ENCODE peak calls at places on chromosomes 6 and 20, in six cellular contexts. W is IMR-90, G is H1, B is neuronal stem cell, O is H9, J is trophoblast cell. V is an unnamed sample.

GRCh38 chr6:138654715-138655634 is 118.6 kb upstream of the CCDC28A start:
- DNase-seq in W (peak), G (no peak), B (no peak), O (no peak), J (no peak), V (peak)

GRCh38 chr20:62637110-62637509 is 5.2 kb upstream of the SLCO4A1 start:
- DNase-seq in W (no peak), G (no peak), B (no peak), O (no peak), J (peak), V (no peak)

GRCh38 chr6:73803562-73804221 is 107.7 kb downstream of the CD109 start:
- DNase-seq in W (peak), G (peak), B (peak), O (peak), J (peak), V (peak)

GRCh38 chr6:111536888-111537287 is 53.9 kb upstream of the REV3L start:
- DNase-seq in W (no peak), G (no peak), B (no peak), O (no peak), J (no peak), V (no peak)

GRCh38 chr6:130602151-130602770 is 224.9 kb upstream of the SMLR1 start:
- DNase-seq in W (peak), G (no peak), B (no peak), O (no peak), J (peak), V (peak)

GRCh38 chr20:46040902-46041535 is 12.0 kb downstream of the SLC12A5 start:
- DNase-seq in W (peak), G (peak), B (peak), O (peak), J (peak), V (peak)

GRCh38 chr6:90936286-90936685 is 349.4 kb upstream of the MAP3K7 start:
- DNase-seq in W (no peak), G (no peak), B (no peak), O (no peak), J (peak), V (no peak)

GRCh38 chr6:161443868-161444267 is 170.0 kb upstream of the AGPAT4 start:
- DNase-seq in W (no peak), G (peak), B (no peak), O (peak), J (no peak), V (no peak)

GRCh38 chr6:156980515-156980914 is 203.3 kb downstream of the ARID1B start:
- DNase-seq in W (no peak), G (no peak), B (no peak), O (peak), J (peak), V (no peak)

GRCh38 chr20:57656252-57656820 is 36.1 kb upstream of the ZBP1 start:
- DNase-seq in W (no peak), G (peak), B (no peak), O (peak), J (no peak), V (no peak)

GRCh38 chr6:25122001-25122400 is 157.2 kb upstream of the CARMIL1 start:
- DNase-seq in W (peak), G (no peak), B (no peak), O (no peak), J (peak), V (peak)

GRCh38 chr20:39050555-39050902 is 88.4 kb downstream of the DHX35 start:
- DNase-seq in W (no peak), G (no peak), B (no peak), O (no peak), J (no peak), V (no peak)

GRCh38 chr6:167238169-167238693 is 52.9 kb upstream of the UNC93A start:
- DNase-seq in W (no peak), G (no peak), B (no peak), O (peak), J (no peak), V (no peak)

GRCh38 chr20:52054123-52054522 is 137.5 kb downstream of the ZFP64 start:
- DNase-seq in W (no peak), G (no peak), B (no peak), O (no peak), J (no peak), V (no peak)

GRCh38 chr6:29763491-29764289 is 40.5 kb downstream of the HLA-F start:
- DNase-seq in W (peak), G (no peak), B (no peak), O (no peak), J (no peak), V (no peak)

DNA sequence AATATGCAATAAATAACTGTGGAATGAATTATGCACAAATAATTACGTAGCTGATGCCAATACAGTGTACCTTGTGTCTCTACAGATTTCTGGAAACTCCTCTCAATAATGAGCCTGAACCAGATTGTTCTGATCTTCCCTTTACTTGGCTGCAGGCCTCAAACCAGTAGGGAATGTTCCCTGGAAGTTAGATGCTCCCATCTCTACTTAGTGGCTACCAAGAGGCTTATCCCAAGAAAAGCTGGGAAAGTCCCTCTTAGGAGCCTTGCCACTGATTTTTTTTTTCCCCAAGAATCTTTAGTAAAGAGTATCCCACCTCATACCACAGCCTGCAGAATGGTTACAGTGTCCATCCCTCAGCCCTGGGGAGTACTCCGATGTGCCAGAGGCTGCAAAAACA is 702.1 kb downstream of the RFPL4B start:
- DNase-seq in W (peak), G (no peak), B (no peak), O (no peak), J (no peak), V (no peak)
- H4K91ac ChIP-seq in W (peak), G (no peak), B (no peak), O (no peak), J (peak), V (no peak)

GRCh38 chr20:41232971-41233926 is 84.3 kb downstream of the ZHX3 start:
- DNase-seq in W (peak), G (no peak), B (no peak), O (no peak), J (peak), V (peak)

GRCh38 chr20:41231136-41231535 is 86.4 kb downstream of the ZHX3 start:
- DNase-seq in W (no peak), G (no peak), B (no peak), O (no peak), J (no peak), V (no peak)

GRCh38 chr20:41233976-41234514 is 83.5 kb downstream of the ZHX3 start:
- DNase-seq in W (no peak), G (no peak), B (no peak), O (no peak), J (peak), V (no peak)

GRCh38 chr20:41230136-41230535 is 87.4 kb downstream of the ZHX3 start:
- DNase-seq in W (no peak), G (no peak), B (no peak), O (no peak), J (no peak), V (no peak)

GRCh38 chr20:41231850-41232249 is 85.7 kb downstream of the ZHX3 start:
- DNase-seq in W (no peak), G (no peak), B (no peak), O (no peak), J (no peak), V (no peak)
- H3K27ac ChIP-seq in W (no peak), G (no peak), B (no peak), O (no peak), J (no peak), V (peak)

GRCh38 chr20:32762754-32763201 is 593 bp downstream of the DNMT3B start:
- DNase-seq in W (no peak), G (no peak), B (no peak), O (no peak), J (peak), V (peak)

GRCh38 chr20:32763202-32763999 is 1.2 kb downstream of the DNMT3B start:
- DNase-seq in W (no peak), G (no peak), B (no peak), O (no peak), J (peak), V (no peak)

GRCh38 chr20:32761417-32761830 is 761 bp upstream of the DNMT3B start:
- DNase-seq in W (no peak), G (no peak), B (no peak), O (no peak), J (no peak), V (no peak)

GRCh38 chr20:32761831-32762753 is at the start of gene DNMT3B:
- DNase-seq in W (peak), G (peak), B (peak), O (peak), J (peak), V (peak)

DNA sequence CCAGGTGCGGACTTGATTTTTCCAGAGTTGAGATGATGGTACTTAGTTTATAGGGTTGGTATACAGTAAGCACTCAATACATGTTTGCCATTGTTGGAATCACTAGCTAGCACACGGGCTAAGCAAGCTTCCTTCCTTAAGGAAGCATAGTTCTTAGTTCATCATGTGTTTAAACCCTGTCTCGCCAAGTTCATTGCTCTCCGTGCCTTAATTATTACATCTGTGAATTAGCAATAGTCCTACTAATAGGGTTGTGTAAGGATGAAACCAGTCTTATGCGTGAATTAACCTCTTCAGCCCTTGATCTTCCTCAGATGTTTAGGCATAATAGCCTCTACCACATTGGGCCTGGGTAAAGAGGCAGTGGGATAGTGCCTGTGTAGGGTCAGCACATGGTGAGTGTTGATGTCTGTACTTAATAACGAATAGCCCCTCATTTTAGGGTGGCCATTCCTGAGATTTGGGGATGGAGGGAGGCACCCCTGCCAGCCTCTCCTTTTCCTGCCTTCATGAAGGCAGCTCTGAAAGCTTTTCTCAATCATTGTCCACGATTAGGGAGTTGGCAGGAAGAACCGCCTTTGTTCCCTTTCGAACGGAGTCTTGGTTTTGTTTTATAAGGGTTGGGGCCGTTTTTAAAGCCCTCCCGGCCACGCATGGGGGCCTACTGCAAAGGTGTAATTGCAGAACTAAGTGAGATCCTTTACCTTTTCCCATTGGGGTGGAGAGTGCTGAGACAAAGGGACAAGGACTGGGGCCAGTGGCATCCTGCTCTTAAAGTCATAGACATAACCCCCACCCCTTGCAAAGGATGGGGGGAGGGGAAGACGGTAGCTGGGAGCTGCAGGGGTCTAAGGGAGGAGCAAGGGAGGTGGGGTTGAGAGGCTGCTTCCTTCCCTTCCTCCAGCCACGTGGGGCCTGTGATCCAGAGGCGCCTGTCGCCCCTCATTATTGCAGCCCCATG is 2.1 kb downstream of the DNMT3B start:
- DNase-seq in W (no peak), G (peak), B (no peak), O (peak), J (no peak), V (no peak)
- H3K4ac ChIP-seq in W (no peak), G (no peak), B (no peak), O (no peak), J (peak), V (no peak)

DNA sequence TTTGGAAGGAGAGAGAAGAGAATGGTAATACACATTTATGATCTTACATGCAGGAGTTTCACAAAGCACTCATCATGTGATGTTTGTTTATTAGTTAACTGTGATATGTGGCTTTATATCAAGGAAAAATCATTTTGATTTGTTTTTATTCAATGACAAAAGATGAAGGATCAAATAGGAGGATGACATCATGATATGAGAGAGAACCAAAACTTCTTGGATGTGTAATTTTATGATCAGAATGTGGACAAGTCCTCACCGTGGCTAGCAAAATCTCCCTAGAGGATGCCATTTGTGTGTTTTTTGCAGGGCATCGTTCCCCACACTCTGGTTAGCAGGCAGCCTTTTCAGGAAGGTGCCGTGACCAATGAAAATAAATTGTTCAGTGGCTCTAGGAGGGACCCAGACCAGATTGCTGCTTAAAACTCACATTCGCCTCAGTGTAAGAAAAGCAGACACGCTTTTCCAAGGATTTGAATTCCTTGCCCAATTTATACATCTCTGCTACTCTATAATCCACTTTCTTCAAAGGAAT is 552.7 kb downstream of the NKAIN2 start:
- DNase-seq in W (no peak), G (no peak), B (no peak), O (no peak), J (no peak), V (no peak)
- H4K91ac ChIP-seq in W (no peak), G (no peak), B (no peak), O (no peak), J (no peak), V (no peak)

GRCh38 chr20:5511505-5511904 is 194.8 kb upstream of the PROKR2 start:
- DNase-seq in W (no peak), G (no peak), B (no peak), O (no peak), J (no peak), V (no peak)

GRCh38 chr20:5511082-5511481 is 194.3 kb upstream of the PROKR2 start:
- DNase-seq in W (no peak), G (no peak), B (no peak), O (no peak), J (no peak), V (no peak)

GRCh38 chr20:5510446-5510845 is 193.7 kb upstream of the PROKR2 start:
- DNase-seq in W (no peak), G (peak), B (peak), O (peak), J (no peak), V (no peak)

GRCh38 chr20:5511930-5512329 is 195.2 kb upstream of the PROKR2 start:
- DNase-seq in W (no peak), G (no peak), B (no peak), O (no peak), J (no peak), V (no peak)

GRCh38 chr20:5513975-5514516 is 197.3 kb upstream of the PROKR2 start:
- DNase-seq in W (peak), G (no peak), B (no peak), O (no peak), J (peak), V (peak)
- H3K27ac ChIP-seq in W (no peak), G (no peak), B (no peak), O (no peak), J (no peak), V (no peak)

GRCh38 chr6:34233867-34234266 is 2.8 kb upstream of the HMGA1 start:
- DNase-seq in W (no peak), G (no peak), B (no peak), O (no peak), J (no peak), V (no peak)
- H3K4ac ChIP-seq in W (no peak), G (no peak), B (no peak), O (no peak), J (no peak), V (no peak)

DNA sequence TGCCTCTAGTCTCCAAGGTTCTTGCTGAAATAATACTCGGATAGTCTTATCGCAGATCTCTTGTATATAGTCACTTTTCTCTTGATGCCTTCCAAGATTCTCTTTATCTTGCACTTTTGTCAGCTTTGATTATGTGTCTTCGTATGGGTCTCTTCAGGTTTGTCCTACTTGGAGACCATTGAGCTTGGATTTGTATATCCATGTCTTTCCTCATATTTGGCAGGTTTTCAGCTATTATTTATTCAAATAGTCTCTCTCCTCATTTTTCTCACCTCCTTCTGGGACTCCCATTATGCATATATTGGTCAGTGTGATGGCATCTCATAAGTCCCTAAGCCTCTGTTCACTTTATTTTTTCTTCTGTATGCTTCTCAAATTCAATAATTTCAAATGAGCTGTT is 23.0 kb downstream of the ECI2 start:
- DNase-seq in W (no peak), G (no peak), B (no peak), O (no peak), J (no peak), V (no peak)
- H4K91ac ChIP-seq in W (no peak), G (no peak), B (no peak), O (no peak), J (no peak), V (no peak)